ENCODE peak calls at places on chromosome X, in ten cellular contexts. E is Peyer's patch, S is stomach, F is A549, Y is GM12878, B is HCT116, R is adrenal gland, M is tibial nerve, L is testis, D is esophagus squamous epithelium. H is an unnamed sample.
A peak's percentile ranks its signal among the peaks of the same experiment; 100 is the strongest.

GRCh38 chrX:18650662-18651061 is 21.2 kb downstream of the RS1 start:
- DNase-seq in D (no peak), L (no peak), Y (no peak), F (no peak), S (no peak), B (no peak), M (no peak), R (no peak), E (no peak), H (no peak)

GRCh38 chrX:119784747-119785446 is 6.5 kb downstream of the RPL39 start:
- DNase-seq in M (no peak), F (peak; percentile 51), B (no peak), Y (no peak), L (peak; percentile 33), R (no peak), E (peak; percentile 48), D (no peak), S (peak; percentile 44), H (no peak)

GRCh38 chrX:39645059-39645895 is 452.5 kb downstream of the BCOR start:
- DNase-seq in S (no peak), R (peak; percentile 77), D (no peak), M (peak; percentile 46), E (no peak), L (peak; percentile 69), F (peak; percentile 25), B (no peak), Y (no peak), H (no peak)

GRCh38 chrX:66731398-66731797 is 92.5 kb upstream of the EDA2R start:
- DNase-seq in E (no peak), L (no peak), Y (peak; percentile 3), R (no peak), D (no peak), S (no peak), M (no peak), F (peak; percentile 43), B (no peak), H (no peak)

GRCh38 chrX:78997870-78998558 is 52.8 kb downstream of the P2RY10 start:
- DNase-seq in M (no peak), R (no peak), F (no peak), S (no peak), Y (no peak), E (peak; percentile 42), B (no peak), D (no peak), L (no peak), H (peak; percentile 73)

GRCh38 chrX:112512509-112512908 is 167.2 kb downstream of the LHFPL1 start:
- DNase-seq in S (no peak), L (no peak), R (no peak), D (no peak), F (no peak), B (peak; percentile 0), Y (no peak), M (no peak), E (no peak), H (no peak)

GRCh38 chrX:84153538-84153937 is 34.5 kb downstream of the RPS6KA6 start:
- DNase-seq in L (no peak), E (no peak), D (no peak), B (no peak), R (no peak), Y (no peak), S (no peak), F (no peak), M (no peak), H (no peak)

GRCh38 chrX:9581771-9582396 is 117.0 kb downstream of the TBL1X start:
- DNase-seq in E (no peak), L (no peak), M (no peak), F (no peak), S (no peak), B (no peak), Y (no peak), R (no peak), D (no peak), H (peak; percentile 37)

DNA sequence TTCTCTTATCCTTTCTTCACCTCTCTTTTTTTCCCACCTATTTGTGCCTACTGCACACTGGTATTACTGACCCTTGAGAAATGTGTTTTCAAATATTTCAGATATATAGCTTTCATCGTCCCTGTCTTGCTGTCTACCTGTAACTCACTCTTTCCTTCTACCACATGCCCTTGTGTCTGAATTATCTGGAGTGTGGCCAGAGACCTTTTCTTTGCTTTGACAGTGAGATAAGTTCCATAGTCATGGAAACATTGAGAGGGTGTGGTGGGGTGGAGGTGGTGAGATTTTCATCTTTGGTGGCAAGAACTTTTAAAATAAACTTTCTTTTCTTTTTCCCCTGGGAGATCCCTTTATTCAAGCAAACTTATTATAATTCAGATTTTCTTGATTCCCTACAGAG is 95.6 kb downstream of the SH2D1A start:
- DNase-seq in L (no peak), R (no peak), E (no peak), M (no peak), S (no peak), Y (no peak), F (no peak), B (no peak), D (no peak), H (no peak)
- H3K4me3 ChIP-seq in L (no peak overlapping the region), R (no peak overlapping the region), E (no peak overlapping the region), M (no peak overlapping the region), S (no peak overlapping the region), Y (no peak overlapping the region), F (no peak overlapping the region), B (no peak overlapping the region), D (no peak overlapping the region), H (no peak overlapping the region)

DNA sequence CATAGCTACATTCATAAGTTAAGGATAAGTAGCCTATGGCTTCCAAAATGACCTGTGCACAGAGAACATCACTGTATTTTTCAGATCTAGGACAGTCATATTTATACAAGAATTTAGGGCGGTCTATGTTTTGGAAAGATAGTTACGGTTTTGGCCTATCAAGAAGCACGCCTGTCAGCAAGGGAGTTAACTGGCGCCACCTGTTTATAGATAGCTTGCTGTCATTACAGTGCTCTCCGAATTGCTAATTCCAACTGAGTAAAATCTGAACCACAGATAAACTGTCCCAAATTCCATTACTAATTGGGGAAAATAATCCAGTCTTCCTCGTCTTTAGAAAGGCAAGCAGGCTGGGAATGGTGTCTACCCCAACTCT is 641 bp downstream of the ABCB7 start:
- DNase-seq in D (no peak), S (no peak), E (no peak), F (peak; percentile 1), B (no peak), R (no peak), Y (no peak), M (no peak), L (no peak), H (no peak)
- TF ChIP-seq POLR2A in D (no peak), S (no peak), E (no peak), F (no peak), B (no peak), R (no peak), Y (no peak), M (no peak), L (no peak), H (no peak)

GRCh38 chrX:7091923-7092322 is 55.6 kb upstream of the STS start:
- DNase-seq in D (no peak), E (no peak), R (no peak), L (no peak), M (no peak), F (no peak), S (no peak), Y (no peak), B (no peak), H (no peak)

GRCh38 chrX:7086384-7086783 is 61.1 kb upstream of the STS start:
- DNase-seq in L (no peak), F (no peak), R (no peak), M (no peak), Y (no peak), B (no peak), E (no peak), S (no peak), D (no peak), H (no peak)

GRCh38 chrX:7085879-7086278 is 61.6 kb upstream of the STS start:
- DNase-seq in L (no peak), F (no peak), D (no peak), B (no peak), Y (no peak), E (no peak), S (no peak), R (no peak), M (no peak), H (no peak)

GRCh38 chrX:7090506-7091095 is 56.9 kb upstream of the STS start:
- DNase-seq in L (no peak), M (no peak), F (peak; percentile 23), S (no peak), Y (no peak), D (no peak), R (no peak), E (no peak), B (no peak), H (no peak)

GRCh38 chrX:7088968-7089615 is 58.4 kb upstream of the STS start:
- DNase-seq in L (no peak), S (no peak), M (no peak), Y (no peak), D (no peak), E (peak; percentile 65), F (no peak), B (no peak), R (no peak), H (no peak)
- H3K4me3 ChIP-seq in L (no peak overlapping the region), S (no peak overlapping the region), M (no peak overlapping the region), Y (no peak overlapping the region), D (no peak overlapping the region), E (no peak overlapping the region), F (no peak overlapping the region), B (no peak overlapping the region), R (no peak overlapping the region), H (no peak overlapping the region)

GRCh38 chrX:1484638-1485019 is 31.9 kb upstream of the ASMTL start:
- DNase-seq in F (no peak), R (no peak), L (no peak), B (no peak), Y (no peak), E (no peak), M (no peak), D (no peak), S (no peak), H (no peak)

GRCh38 chrX:1483843-1484637 is 31.3 kb upstream of the ASMTL start:
- DNase-seq in B (no peak), S (no peak), R (no peak), M (no peak), D (no peak), L (no peak), F (no peak), Y (peak; percentile 88), E (peak; percentile 16), H (peak; percentile 43)

GRCh38 chrX:1480082-1480785 is 27.5 kb upstream of the ASMTL start:
- DNase-seq in M (no peak), L (no peak), S (no peak), B (no peak), F (no peak), R (no peak), E (peak; percentile 17), Y (no peak), D (no peak), H (no peak)

GRCh38 chrX:1485033-1485432 is 32.3 kb upstream of the ASMTL start:
- DNase-seq in F (no peak), B (no peak), Y (no peak), R (no peak), S (no peak), L (no peak), D (no peak), M (no peak), E (peak; percentile 14), H (peak; percentile 32)

DNA sequence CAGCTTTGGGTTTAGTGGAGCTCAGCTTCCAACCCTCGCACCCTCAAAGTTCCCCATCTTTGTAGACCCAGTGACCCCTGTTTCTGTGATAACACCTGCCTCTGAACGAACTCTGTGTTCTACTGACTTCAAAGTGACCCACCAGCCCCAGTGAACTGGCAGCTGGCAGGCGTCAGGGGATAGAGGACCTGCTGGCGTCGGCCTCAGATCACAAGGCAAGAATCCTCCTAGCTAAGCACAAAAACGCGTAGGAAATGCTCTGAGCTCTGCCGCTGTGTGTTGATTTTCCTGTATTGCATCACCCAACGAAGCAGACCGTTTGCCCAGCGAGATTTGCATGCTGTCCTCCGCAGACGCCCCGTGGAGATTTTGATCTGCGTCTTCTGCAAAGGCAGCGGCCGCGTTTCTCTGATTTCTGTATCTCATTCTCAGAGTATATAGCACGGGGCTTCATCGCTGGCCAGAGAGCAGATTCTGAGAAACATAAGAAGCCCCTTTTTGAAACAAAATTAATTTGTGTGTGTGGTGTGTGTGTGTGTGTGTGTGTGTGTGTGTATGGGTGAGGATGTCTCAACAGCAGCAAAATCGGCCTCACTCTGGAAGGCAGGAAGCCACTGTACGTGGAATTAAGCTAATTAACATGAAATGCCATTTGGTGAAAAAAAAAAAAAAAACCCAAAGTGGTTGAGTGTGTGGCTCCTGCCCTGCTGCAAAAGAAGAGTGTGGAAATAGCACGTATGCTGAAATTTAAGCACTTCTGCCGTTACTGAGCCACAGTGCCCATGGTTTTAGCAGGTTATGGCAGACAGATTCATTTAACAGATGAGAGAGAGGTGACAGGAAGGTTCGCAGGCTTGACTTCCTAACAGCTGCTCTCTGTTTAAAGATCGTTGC is 29.2 kb upstream of the ASMTL start:
- DNase-seq in E (peak; percentile 80), M (peak; percentile 48), S (peak; percentile 57), L (peak; percentile 64), F (peak; percentile 87), Y (peak; percentile 90), B (peak; percentile 73), R (peak; percentile 58), D (no peak), H (peak; percentile 91)
- TF ChIP-seq POLR2A in E (no peak), M (peak; percentile 21), S (no peak), L (no peak), F (no peak), Y (peak; percentile 77), B (no peak), R (peak; percentile 24), D (peak; percentile 20), H (no peak)

H was measured in lower leg skin.